ENCODE peak calls at places on chromosomes 1 and 21, in ten cellular contexts. C is CD8-positive, alpha-beta T cell; B is endothelial cell of umbilical vein; Z is iPS DF 6.9; H is IMR-90; L is Peyer's patch; G is hepatocyte; I is psoas muscle; D is left lung; X is Panc1. K is an unnamed sample. For H3K36me3, the result is how much of the 10 kb centered on the place peaks cover.

GRCh38 chr1:204261746-204262505 is 48.1 kb upstream of the GOLT1A start:
- DNase-seq in C (no peak), B (no peak), Z (no peak), H (peak), L (no peak), G (no peak), I (no peak), D (no peak), X (no peak), K (no peak)

GRCh38 chr1:183652107-183652506 is 1.0 kb downstream of the APOBEC4 start:
- DNase-seq in C (no peak), B (no peak), Z (no peak), H (no peak), L (no peak), G (no peak), I (no peak), D (no peak), X (no peak), K (no peak)

GRCh38 chr21:42659416-42660117 is 6.1 kb downstream of the PDE9A start:
- DNase-seq in C (no peak), B (no peak), Z (no peak), H (no peak), L (peak), G (no peak), I (peak), D (peak), X (no peak), K (no peak)

GRCh38 chr21:17823846-17824245 is 4.7 kb upstream of the C21orf91 start:
- DNase-seq in C (no peak), B (no peak), Z (no peak), H (no peak), L (no peak), G (no peak), I (no peak), D (no peak), X (no peak), K (no peak)

GRCh38 chr1:85494957-85495266 is 30.0 kb upstream of the DDAH1 start:
- DNase-seq in C (no peak), B (no peak), Z (no peak), H (peak), L (no peak), G (peak), I (no peak), D (no peak), X (no peak), K (no peak)

GRCh38 chr1:228308085-228308601 is 98.5 kb downstream of the TRIM11 start:
- DNase-seq in C (no peak), B (no peak), Z (no peak), H (no peak), L (no peak), G (no peak), I (peak), D (peak), X (no peak), K (no peak)

GRCh38 chr1:75136921-75137641 is 2.9 kb downstream of the LHX8 start:
- DNase-seq in C (no peak), B (no peak), Z (no peak), H (no peak), L (no peak), G (peak), I (no peak), D (peak), X (no peak), K (no peak)

GRCh38 chr21:33368576-33368975 is 34.6 kb upstream of the IFNGR2 start:
- DNase-seq in C (no peak), B (no peak), Z (no peak), H (no peak), L (no peak), G (no peak), I (no peak), D (no peak), X (no peak), K (no peak)

GRCh38 chr1:167782946-167783345 is 61.2 kb downstream of the MPZL1 start:
- DNase-seq in C (no peak), B (no peak), Z (no peak), H (no peak), L (no peak), G (no peak), I (no peak), D (no peak), X (no peak), K (no peak)

GRCh38 chr1:7447093-7447492 is 324.0 kb upstream of the VAMP3 start:
- DNase-seq in C (no peak), B (no peak), Z (no peak), H (no peak), L (no peak), G (no peak), I (no peak), D (no peak), X (no peak), K (no peak)

GRCh38 chr1:33424205-33424604 is 6.7 kb downstream of the PHC2 start:
- DNase-seq in C (no peak), B (peak), Z (no peak), H (peak), L (no peak), G (no peak), I (no peak), D (no peak), X (no peak), K (no peak)

GRCh38 chr21:26717146-26717739 is 128.0 kb downstream of the ADAMTS1 start:
- DNase-seq in C (no peak), B (peak), Z (no peak), H (peak), L (no peak), G (no peak), I (no peak), D (no peak), X (no peak), K (peak)

GRCh38 chr1:6223617-6224016 is 12.1 kb downstream of the ICMT start:
- DNase-seq in C (no peak), B (no peak), Z (no peak), H (no peak), L (no peak), G (peak), I (no peak), D (no peak), X (no peak), K (no peak)

GRCh38 chr1:116133696-116134095 is 22.5 kb downstream of the MAB21L3 start:
- DNase-seq in C (no peak), B (no peak), Z (no peak), H (no peak), L (no peak), G (no peak), I (no peak), D (no peak), X (no peak), K (no peak)

GRCh38 chr21:44444286-44444931 is 10.9 kb upstream of the LRRC3 start:
- DNase-seq in C (no peak), B (no peak), Z (peak), H (no peak), L (no peak), G (no peak), I (peak), D (peak), X (no peak), K (no peak)

GRCh38 chr1:67094191-67094590 is 40.2 kb upstream of the SLC35D1 start:
- DNase-seq in C (no peak), B (no peak), Z (no peak), H (no peak), L (no peak), G (no peak), I (no peak), D (no peak), X (no peak), K (no peak)

GRCh38 chr1:240831191-240831631 is 219.3 kb upstream of the GREM2 start:
- DNase-seq in C (no peak), B (peak), Z (no peak), H (peak), L (no peak), G (no peak), I (no peak), D (no peak), X (no peak), K (no peak)

GRCh38 chr1:206663832-206664652 is 20.7 kb upstream of the MAPKAPK2 start:
- DNase-seq in C (peak), B (peak), Z (no peak), H (peak), L (peak), G (peak), I (peak), D (no peak), X (peak), K (no peak)

GRCh38 chr1:93851327-93851712 is 27.7 kb downstream of the DNTTIP2 start:
- DNase-seq in C (no peak), B (no peak), Z (no peak), H (no peak), L (no peak), G (no peak), I (no peak), D (no peak), X (no peak), K (no peak)

GRCh38 chr1:67429011-67429527 is 1.1 kb downstream of the SERBP1 start:
- DNase-seq in C (peak), B (peak), Z (no peak), H (no peak), L (no peak), G (peak), I (no peak), D (no peak), X (no peak), K (no peak)

GRCh38 chr1:212600980-212601379 is 7.6 kb upstream of the ATF3 start:
- DNase-seq in C (no peak), B (no peak), Z (no peak), H (no peak), L (no peak), G (no peak), I (no peak), D (no peak), X (no peak), K (peak)

GRCh38 chr1:86218859-86219258 is 62.3 kb upstream of the COL24A1 start:
- DNase-seq in C (no peak), B (no peak), Z (no peak), H (no peak), L (no peak), G (no peak), I (no peak), D (no peak), X (no peak), K (no peak)

GRCh38 chr1:37238376-37239224 is 204.3 kb upstream of the GRIK3 start:
- DNase-seq in C (no peak), B (no peak), Z (no peak), H (no peak), L (no peak), G (no peak), I (no peak), D (no peak), X (no peak), K (no peak)

GRCh38 chr1:160219062-160219929 is 14.1 kb downstream of the PEA15 start:
- DNase-seq in C (no peak), B (peak), Z (no peak), H (peak), L (no peak), G (peak), I (no peak), D (no peak), X (peak), K (no peak)

GRCh38 chr21:38803075-38803474 is 2.7 kb upstream of the ETS2 start:
- DNase-seq in C (no peak), B (no peak), Z (no peak), H (no peak), L (no peak), G (no peak), I (no peak), D (no peak), X (no peak), K (no peak)
- H3K27ac ChIP-seq in C (no peak), B (no peak), Z (no peak), H (peak), L (peak), G (peak), I (no peak), D (no peak), X (peak), K (no peak)

DNA sequence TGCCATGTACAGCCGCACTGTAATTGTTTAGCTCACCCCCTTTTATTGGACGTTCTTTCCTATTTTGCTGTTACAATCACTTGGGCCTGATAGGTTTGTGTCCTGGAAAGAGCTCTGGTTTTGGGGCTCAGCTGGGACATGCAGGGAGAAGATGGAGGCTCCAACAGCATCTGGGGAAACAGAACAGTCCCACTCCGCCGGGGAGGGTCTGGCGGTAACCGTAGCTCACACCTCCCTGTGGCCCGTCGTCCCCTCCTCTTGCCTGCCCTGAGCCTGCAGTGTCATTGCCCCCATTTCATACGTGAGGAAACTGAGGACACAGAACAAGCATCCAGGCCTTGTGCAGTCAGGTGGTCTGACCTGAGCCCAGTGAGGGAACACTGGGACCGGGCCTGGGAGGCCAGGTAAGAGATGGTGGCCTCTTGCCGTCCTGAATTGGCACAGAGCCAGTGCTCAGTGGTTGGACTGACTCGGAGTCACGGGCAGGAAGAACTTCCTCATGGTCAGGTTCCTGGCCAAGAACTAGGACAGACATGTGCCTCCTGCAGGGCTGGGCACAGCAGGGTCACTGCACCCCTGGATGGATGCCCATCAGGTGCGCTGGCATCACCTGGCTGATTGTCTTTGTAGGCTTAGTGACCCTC is 41.8 kb downstream of the S100B start:
- DNase-seq in C (no peak), B (no peak), Z (no peak), H (no peak), L (no peak), G (no peak), I (peak), D (no peak), X (no peak), K (no peak)
- H3K36me3 ChIP-seq in C (half or more), B (half or more), Z (under half), H (half or more), L (half or more), G (under half), I (half or more), D (half or more), X (under half), K (under half)

GRCh38 chr1:98406346-98407088 is 255.0 kb upstream of the SNX7 start:
- DNase-seq in C (no peak), B (no peak), Z (no peak), H (no peak), L (no peak), G (no peak), I (no peak), D (no peak), X (no peak), K (no peak)

GRCh38 chr1:98402860-98403259 is 258.7 kb upstream of the SNX7 start:
- DNase-seq in C (no peak), B (no peak), Z (no peak), H (no peak), L (no peak), G (no peak), I (no peak), D (no peak), X (no peak), K (no peak)

GRCh38 chr1:98403981-98404380 is 257.5 kb upstream of the SNX7 start:
- DNase-seq in C (no peak), B (no peak), Z (no peak), H (no peak), L (no peak), G (no peak), I (no peak), D (no peak), X (no peak), K (no peak)

GRCh38 chr1:98410082-98410481 is 251.4 kb upstream of the SNX7 start:
- DNase-seq in C (no peak), B (no peak), Z (no peak), H (no peak), L (no peak), G (no peak), I (no peak), D (no peak), X (no peak), K (no peak)

DNA sequence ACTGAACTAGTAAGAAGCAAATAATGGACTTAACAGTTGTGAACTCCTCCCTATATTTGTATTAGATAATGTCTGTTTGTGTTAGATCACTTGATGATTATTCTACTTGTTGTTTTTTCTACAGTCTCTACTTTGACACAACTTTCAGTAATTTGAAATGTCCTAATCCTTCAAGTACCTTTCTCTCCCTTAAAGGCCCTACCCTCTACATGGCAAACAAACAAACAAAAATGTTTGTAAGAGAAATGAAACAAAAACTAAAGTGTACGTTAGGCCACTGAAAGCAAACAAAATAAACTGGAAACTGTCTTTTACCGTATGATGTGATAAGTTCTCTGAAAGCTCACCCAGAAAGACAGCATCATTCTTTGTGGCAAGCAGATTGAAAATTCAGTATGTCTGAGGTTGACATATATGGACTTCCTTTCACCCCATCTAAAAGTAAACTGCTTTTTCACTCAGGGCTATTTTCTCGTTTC is 255.9 kb upstream of the SNX7 start:
- DNase-seq in C (no peak), B (no peak), Z (no peak), H (no peak), L (no peak), G (no peak), I (no peak), D (no peak), X (no peak), K (no peak)
- H3K27ac ChIP-seq in C (no peak), B (no peak), Z (no peak), H (no peak), L (no peak), G (no peak), I (no peak), D (no peak), X (peak), K (peak)

DNA sequence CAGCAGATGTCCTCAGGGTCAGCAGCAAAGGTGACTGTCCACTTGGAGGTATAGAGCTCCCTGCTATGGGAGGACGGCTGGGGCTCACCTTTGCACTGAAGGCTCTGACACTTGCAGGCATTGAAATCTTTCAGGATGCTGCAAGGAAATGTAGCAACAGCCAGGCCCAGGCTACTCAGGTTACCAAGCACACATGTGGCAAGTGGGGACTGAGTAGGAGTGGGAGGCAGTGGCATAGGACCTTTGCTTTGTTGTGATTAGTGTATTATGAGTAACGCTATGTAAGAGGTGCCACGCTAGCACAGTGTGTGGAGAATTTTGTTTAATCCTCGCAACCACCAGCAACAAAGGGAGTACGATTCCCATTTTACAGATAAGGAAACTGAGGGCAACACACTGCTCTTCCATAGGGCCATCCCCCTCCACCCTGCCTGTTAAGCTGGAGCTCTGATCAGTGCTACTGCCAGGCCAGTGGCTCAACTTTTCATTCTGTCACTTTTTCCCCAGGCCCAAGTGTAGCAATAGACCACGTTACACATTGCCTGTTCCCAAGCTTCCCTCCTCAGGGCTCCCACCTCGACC is 21.2 kb downstream of the TMEM63A start:
- DNase-seq in C (no peak), B (no peak), Z (no peak), H (peak), L (no peak), G (no peak), I (peak), D (no peak), X (no peak), K (no peak)
- H3K36me3 ChIP-seq in C (half or more), B (under half), Z (under half), H (under half), L (half or more), G (under half), I (half or more), D (half or more), X (under half), K (under half)

GRCh38 chr1:162694911-162695310 is 62.6 kb downstream of the DDR2 start:
- DNase-seq in C (no peak), B (no peak), Z (no peak), H (no peak), L (no peak), G (no peak), I (no peak), D (no peak), X (no peak), K (no peak)

GRCh38 chr1:162696286-162696862 is 64.1 kb downstream of the DDR2 start:
- DNase-seq in C (no peak), B (peak), Z (peak), H (peak), L (no peak), G (peak), I (peak), D (no peak), X (no peak), K (no peak)

GRCh38 chr1:162699366-162699765 is 67.1 kb downstream of the DDR2 start:
- DNase-seq in C (no peak), B (no peak), Z (no peak), H (no peak), L (no peak), G (no peak), I (no peak), D (no peak), X (no peak), K (no peak)

GRCh38 chr1:162695687-162696086 is 63.4 kb downstream of the DDR2 start:
- DNase-seq in C (no peak), B (no peak), Z (no peak), H (no peak), L (no peak), G (no peak), I (no peak), D (no peak), X (no peak), K (no peak)

GRCh38 chr1:162697140-162697895 is 65.1 kb downstream of the DDR2 start:
- DNase-seq in C (no peak), B (no peak), Z (no peak), H (no peak), L (no peak), G (peak), I (no peak), D (no peak), X (no peak), K (no peak)
- H3K27ac ChIP-seq in C (no peak), B (no peak), Z (no peak), H (peak), L (peak), G (peak), I (no peak), D (no peak), X (peak), K (no peak)